ENCODE peak calls at places on chromosomes 13 and 19, in five cellular contexts. E is cardiac muscle cell, W is neural progenitor cell, X is tibial artery, O is AG10803. L is an unnamed sample.

GRCh38 chr13:40611004-40611403 is 55.4 kb downstream of the FOXO1 start:
- DNase-seq in X (no peak), E (no peak), W (no peak), O (no peak), L (no peak)

GRCh38 chr19:2722541-2723344 is 1.6 kb upstream of the DIRAS1 start:
- DNase-seq in E (peak; percentile 34), O (peak; percentile 79), W (no peak), X (peak; percentile 92), L (peak; percentile 91)

GRCh38 chr13:77291779-77292178 is 35.1 kb downstream of the MYCBP2 start:
- DNase-seq in O (no peak), X (no peak), W (no peak), E (no peak), L (no peak)

GRCh38 chr13:32669030-32669646 is 82.9 kb downstream of the PDS5B start:
- DNase-seq in O (peak; percentile 61), E (peak; percentile 79), W (peak; percentile 76), X (no peak), L (no peak)

GRCh38 chr13:50626031-50626643 is 217.4 kb downstream of the DLEU7 start:
- DNase-seq in X (no peak), W (no peak), E (no peak), O (peak; percentile 78), L (no peak)

GRCh38 chr19:29062486-29063435 is 150.2 kb downstream of the UQCRFS1 start:
- DNase-seq in W (peak; percentile 42), E (no peak), X (no peak), O (no peak), L (no peak)

GRCh38 chr13:60152114-60152513 is 11.6 kb downstream of the DIAPH3 start:
- DNase-seq in X (no peak), O (peak; percentile 25), W (no peak), E (no peak), L (no peak)

GRCh38 chr13:81194362-81194761 is 853.4 kb upstream of the SPRY2 start:
- DNase-seq in E (no peak), X (no peak), O (no peak), W (no peak), L (no peak)

GRCh38 chr13:78197231-78197630 is 278.6 kb upstream of the EDNRB start:
- DNase-seq in X (no peak), O (no peak), E (no peak), W (no peak), L (no peak)

GRCh38 chr13:44470623-44471562 is 97.3 kb downstream of the SERP2 start:
- DNase-seq in W (peak; percentile 35), E (peak; percentile 56), X (no peak), O (no peak), L (no peak)

GRCh38 chr19:48784527-48784926 is 26.3 kb downstream of the BCAT2 start:
- DNase-seq in O (peak; percentile 13), E (peak; percentile 25), X (no peak), W (no peak), L (no peak)

GRCh38 chr19:13712767-13713201 is 51.5 kb upstream of the MRI1 start:
- DNase-seq in O (no peak), X (no peak), E (peak; percentile 31), W (no peak), L (no peak)

GRCh38 chr19:13234518-13234917 is 84.3 kb downstream of the IER2 start:
- DNase-seq in E (peak; percentile 44), X (no peak), O (peak; percentile 24), W (peak; percentile 76), L (peak; percentile 52)

DNA sequence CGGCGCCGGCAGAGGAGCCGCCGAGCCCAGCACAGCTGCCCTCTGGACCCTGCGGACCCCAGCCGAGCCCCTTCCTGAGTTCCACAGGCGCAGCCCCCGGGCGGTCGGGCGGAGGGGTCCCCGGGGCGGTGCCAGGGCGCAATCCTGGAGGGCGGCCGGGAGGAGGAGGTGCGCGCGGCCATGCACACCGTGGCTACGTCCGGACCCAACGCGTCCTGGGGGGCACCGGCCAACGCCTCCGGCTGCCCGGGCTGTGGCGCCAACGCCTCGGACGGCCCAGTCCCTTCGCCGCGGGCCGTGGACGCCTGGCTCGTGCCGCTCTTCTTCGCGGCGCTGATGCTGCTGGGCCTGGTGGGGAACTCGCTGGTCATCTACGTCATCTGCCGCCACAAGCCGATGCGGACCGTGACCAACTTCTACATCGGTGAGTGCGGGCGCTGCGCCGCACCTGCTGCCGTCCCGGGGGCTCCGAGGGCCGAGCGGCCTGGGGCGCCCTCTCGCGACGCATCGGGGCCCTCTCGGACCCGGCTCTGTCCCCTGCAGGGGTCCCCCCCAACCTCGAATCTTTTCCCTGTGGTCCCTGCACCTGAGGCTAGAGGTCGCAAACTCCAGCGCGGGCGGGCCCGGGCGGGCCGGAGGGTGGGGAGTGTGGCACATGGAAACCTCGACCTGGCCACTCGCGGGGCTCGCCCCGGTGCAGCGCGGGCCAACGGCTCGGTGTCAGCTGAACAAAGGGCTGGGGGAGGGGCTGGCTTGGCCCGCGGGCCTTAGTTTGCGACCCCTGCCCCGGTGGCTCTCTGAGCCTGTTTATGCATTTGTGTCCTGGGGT is at the start of gene KISS1R:
- DNase-seq in W (peak; percentile 93), O (no peak), E (peak; percentile 75), X (no peak), L (no peak)
- TF ChIP-seq CTCF in W (peak; percentile 78), O (peak; percentile 22), E (peak; percentile 44), X (no peak), L (no peak)

DNA sequence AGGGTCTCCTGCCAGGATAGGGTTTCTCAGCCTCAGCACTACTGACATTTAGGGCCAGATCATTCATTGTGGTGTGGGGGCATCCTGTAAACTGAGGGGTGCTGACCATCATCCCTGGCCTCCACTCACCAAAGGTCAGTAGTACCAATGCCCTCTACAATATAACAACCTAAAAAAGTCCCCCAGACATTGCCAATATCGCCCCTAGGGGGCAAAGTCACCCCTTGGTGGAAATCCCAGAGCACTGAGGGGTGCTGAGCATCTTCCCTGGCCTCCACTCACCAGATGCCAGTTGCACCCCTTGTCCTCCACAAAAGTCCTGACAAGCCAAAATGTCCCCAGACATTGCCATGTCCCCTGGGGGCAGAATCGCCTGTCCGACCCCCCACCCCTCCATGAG is 21.6 kb downstream of the CPAMD8 start:
- DNase-seq in W (no peak), E (no peak), X (no peak), O (no peak), L (no peak)
- TF ChIP-seq CTCF in W (peak; percentile 26), E (no peak), X (no peak), O (no peak), L (no peak)

DNA sequence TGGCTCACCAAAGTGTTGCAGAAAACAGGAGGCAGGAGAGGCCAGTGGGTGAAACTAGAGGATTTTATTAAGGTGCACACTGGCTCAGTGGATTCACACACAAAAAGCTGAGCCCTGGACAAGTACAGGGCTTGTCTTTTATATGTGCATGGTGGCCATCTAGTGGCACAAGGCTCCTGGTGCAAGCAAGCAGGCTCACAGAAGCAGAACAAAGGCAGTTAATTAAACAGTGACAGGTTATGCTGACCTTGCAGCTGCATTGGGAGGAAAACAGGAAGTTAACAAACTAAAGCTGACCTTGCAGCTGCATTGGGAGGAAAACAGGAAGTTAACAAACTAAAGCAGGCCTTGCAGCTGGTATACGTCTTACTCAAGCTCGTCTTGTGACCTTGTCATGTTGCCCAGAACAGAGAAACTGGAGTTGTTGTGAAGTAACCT is 65.3 kb upstream of the ZNF681 start:
- DNase-seq in O (no peak), E (peak; percentile 4), W (peak; percentile 9), X (no peak), L (peak; percentile 72)
- TF ChIP-seq CTCF in O (no peak), E (no peak), W (peak; percentile 31), X (no peak), L (no peak)

DNA sequence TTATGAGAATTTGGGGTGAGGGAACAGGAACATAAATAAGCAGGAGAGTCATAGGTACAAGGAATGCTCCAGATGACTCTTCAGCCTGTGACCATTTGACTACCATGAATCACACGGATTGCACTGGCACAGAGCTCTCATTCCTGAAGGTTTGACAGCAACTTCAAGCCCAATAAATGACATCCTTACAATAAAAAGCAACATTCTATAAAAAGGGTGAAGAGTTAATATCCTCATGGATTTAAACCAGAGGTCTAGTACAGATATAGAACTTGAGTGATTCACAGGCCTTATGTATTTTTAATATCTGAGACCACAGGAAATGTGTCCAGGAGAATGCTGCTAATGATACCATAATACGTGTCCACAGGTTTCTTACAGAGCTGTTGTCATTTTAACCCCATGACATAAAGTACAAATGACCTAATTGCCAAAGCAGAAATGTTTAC is 158.1 kb downstream of the IRS2 start:
- DNase-seq in O (peak; percentile 85), W (no peak), X (no peak), E (no peak), L (no peak)
- TF ChIP-seq CTCF in O (no peak), W (no peak), X (no peak), E (no peak), L (no peak)

GRCh38 chr19:58217069-58217481 is 11.6 kb upstream of the ZNF544 start:
- DNase-seq in X (no peak), O (no peak), W (no peak), E (no peak), L (peak; percentile 87)

GRCh38 chr19:58213075-58213369 is 15.7 kb upstream of the ZNF544 start:
- DNase-seq in E (no peak), W (no peak), O (no peak), X (no peak), L (no peak)

GRCh38 chr19:58217607-58218391 is 10.9 kb upstream of the ZNF544 start:
- DNase-seq in E (no peak), W (no peak), O (no peak), X (no peak), L (no peak)

DNA sequence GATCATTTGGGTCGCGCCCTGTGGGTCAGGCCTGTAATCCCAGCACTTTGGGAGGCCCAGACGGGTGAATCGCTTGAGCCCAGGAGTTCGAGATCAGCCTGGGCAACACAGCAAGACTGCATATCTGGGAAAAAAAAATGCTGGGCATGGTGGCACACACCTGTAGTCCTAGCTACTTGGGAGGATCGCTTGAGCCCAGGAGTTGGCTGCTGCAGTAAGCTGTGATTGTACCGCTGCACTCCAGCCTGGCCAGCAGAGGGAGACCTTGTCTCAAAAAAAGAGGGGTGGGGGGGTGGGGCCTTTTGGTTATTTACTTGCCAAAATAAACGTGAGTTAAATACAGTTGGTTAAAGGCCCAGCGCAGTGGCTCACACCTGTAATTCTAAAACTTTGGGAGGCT is 9.8 kb upstream of the ZNF544 start:
- DNase-seq in W (peak; percentile 26), E (peak; percentile 18), X (no peak), O (no peak), L (peak; percentile 42)
- TF ChIP-seq CTCF in W (peak; percentile 46), E (peak; percentile 13), X (no peak), O (no peak), L (peak; percentile 6)

L was measured in testis.